ENCODE peak calls at places on chromosomes 2 and 18, in ten cellular contexts. F is NCI-H1092; L is GM23248; W is Kasumi-1; E is brain microvascular endothelial cell; Z is choroid plexus epithelial cell; P is head of caudate nucleus; H is C1 segment of cervical spinal cord; C is CD8-positive, alpha-beta T cell; B is epithelial cell of esophagus. S is an unnamed sample.

GRCh38 chr2:220893411-220893810 is 678.7 kb downstream of the EPHA4 start:
- DNase-seq in L (peak), H (no peak), F (no peak), E (no peak), W (no peak), C (no peak), B (peak), Z (no peak), P (no peak), S (no peak)

GRCh38 chr2:219269362-219270054 is 9.7 kb upstream of the DNAJB2 start:
- DNase-seq in B (peak), W (no peak), C (no peak), P (no peak), F (no peak), L (no peak), H (no peak), Z (no peak), E (no peak), S (no peak)

GRCh38 chr18:76953186-76953982 is 131.0 kb downstream of the ZNF236 start:
- DNase-seq in H (no peak), B (peak), W (no peak), Z (peak), C (no peak), E (no peak), F (peak), L (no peak), P (peak), S (peak)

GRCh38 chr2:200408428-200409311 is 101.2 kb downstream of the KCTD18 start:
- DNase-seq in Z (peak), P (no peak), H (no peak), W (no peak), F (peak), E (peak), C (no peak), B (peak), L (peak), S (no peak)

GRCh38 chr2:169637620-169638019 is 53.5 kb downstream of the PPIG start:
- DNase-seq in E (peak), C (no peak), Z (peak), P (no peak), L (peak), F (no peak), B (peak), W (no peak), H (no peak), S (no peak)

GRCh38 chr2:164599954-164600589 is 21.2 kb downstream of the GRB14 start:
- DNase-seq in H (no peak), C (no peak), F (peak), E (peak), L (peak), B (peak), Z (peak), P (no peak), W (peak), S (no peak)

GRCh38 chr2:120520929-120521912 is 175.3 kb downstream of the INHBB start:
- DNase-seq in H (no peak), Z (peak), F (no peak), B (peak), E (peak), W (peak), P (peak), L (peak), C (no peak), S (peak)

GRCh38 chr2:238589591-238590460 is 163.1 kb downstream of the ASB1 start:
- DNase-seq in L (no peak), P (no peak), H (no peak), F (no peak), E (no peak), W (no peak), Z (no peak), C (no peak), B (no peak), S (no peak)

GRCh38 chr2:240454031-240454901 is 18.8 kb downstream of the GPC1 start:
- DNase-seq in Z (no peak), H (no peak), W (no peak), B (no peak), E (no peak), L (no peak), C (no peak), F (no peak), P (no peak), S (no peak)

S was measured in Ammon's horn.